ENCODE peak calls at places on chromosome 22, in five cellular contexts. One of them, this sample, is unnamed.

GRCh38 chr22:38754247-38755154 is 1.3 kb downstream of the SUN2 start:
- DNase-seq in stomach: peak
- DNase-seq in tibial nerve: peak
- DNase-seq in transverse colon: peak
- DNase-seq in ovary: peak
- DNase-seq in this sample: peak

GRCh38 chr22:31477329-31477728 is 12.3 kb downstream of the EIF4ENIF1 start:
- DNase-seq in stomach: no peak
- DNase-seq in tibial nerve: no peak
- DNase-seq in ovary: no peak
- DNase-seq in transverse colon: no peak
- DNase-seq in this sample: no peak

GRCh38 chr22:31089101-31090100 is 8.3 kb downstream of the SMTN start:
- DNase-seq in stomach: peak
- DNase-seq in tibial nerve: no peak
- DNase-seq in transverse colon: peak
- DNase-seq in ovary: peak
- DNase-seq in this sample: peak

GRCh38 chr22:31451709-31452571 is 37.7 kb downstream of the EIF4ENIF1 start:
- DNase-seq in tibial nerve: no peak
- DNase-seq in stomach: no peak
- DNase-seq in ovary: no peak
- DNase-seq in transverse colon: no peak
- DNase-seq in this sample: no peak

GRCh38 chr22:25176175-25176574 is 23.5 kb upstream of the CRYBB3 start:
- DNase-seq in tibial nerve: no peak
- DNase-seq in ovary: no peak
- DNase-seq in stomach: no peak
- DNase-seq in transverse colon: no peak
- DNase-seq in this sample: no peak

GRCh38 chr22:19429950-19430889 is 1.3 kb downstream of the HIRA start:
- DNase-seq in tibial nerve: no peak
- DNase-seq in stomach: peak
- DNase-seq in ovary: no peak
- DNase-seq in transverse colon: peak
- DNase-seq in this sample: no peak

GRCh38 chr22:26464312-26464711 is 19.3 kb downstream of the HPS4 start:
- DNase-seq in transverse colon: no peak
- DNase-seq in stomach: no peak
- DNase-seq in tibial nerve: peak
- DNase-seq in ovary: no peak
- DNase-seq in this sample: no peak

GRCh38 chr22:38831166-38831945 is 12.5 kb downstream of the NPTXR start:
- DNase-seq in tibial nerve: no peak
- DNase-seq in stomach: no peak
- DNase-seq in transverse colon: no peak
- DNase-seq in ovary: no peak
- DNase-seq in this sample: no peak

GRCh38 chr22:39296535-39296934 is 22.9 kb downstream of the RPL3 start:
- DNase-seq in stomach: no peak
- DNase-seq in ovary: no peak
- DNase-seq in transverse colon: no peak
- DNase-seq in tibial nerve: no peak
- DNase-seq in this sample: no peak

GRCh38 chr22:31049815-31050420 is 31.2 kb upstream of the SMTN start:
- DNase-seq in tibial nerve: no peak
- DNase-seq in stomach: no peak
- DNase-seq in ovary: no peak
- DNase-seq in transverse colon: no peak
- DNase-seq in this sample: no peak

GRCh38 chr22:37483050-37483449 is 3.1 kb downstream of the MFNG start:
- DNase-seq in transverse colon: no peak
- DNase-seq in tibial nerve: no peak
- DNase-seq in stomach: no peak
- DNase-seq in ovary: no peak
- DNase-seq in this sample: no peak

GRCh38 chr22:26360169-26360885 is 68.7 kb upstream of the ASPHD2 start:
- DNase-seq in transverse colon: peak
- DNase-seq in ovary: peak
- DNase-seq in tibial nerve: peak
- DNase-seq in stomach: peak
- DNase-seq in this sample: peak

GRCh38 chr22:40044870-40045834 is 50.4 kb downstream of the FAM83F start:
- DNase-seq in ovary: peak
- DNase-seq in transverse colon: peak
- DNase-seq in stomach: peak
- DNase-seq in tibial nerve: no peak
- DNase-seq in this sample: peak

GRCh38 chr22:41523464-41524221 is 20.6 kb downstream of the POLR3H start:
- DNase-seq in transverse colon: no peak
- DNase-seq in stomach: peak
- DNase-seq in ovary: peak
- DNase-seq in tibial nerve: no peak
- DNase-seq in this sample: no peak

GRCh38 chr22:42365337-42365865 is 66.8 kb downstream of the NFAM1 start:
- DNase-seq in ovary: no peak
- DNase-seq in stomach: no peak
- DNase-seq in transverse colon: no peak
- DNase-seq in tibial nerve: no peak
- DNase-seq in this sample: peak

GRCh38 chr22:41286639-41287091 is 678 bp upstream of the RANGAP1 start:
- DNase-seq in stomach: no peak
- DNase-seq in tibial nerve: no peak
- DNase-seq in ovary: no peak
- DNase-seq in transverse colon: no peak
- DNase-seq in this sample: no peak

DNA sequence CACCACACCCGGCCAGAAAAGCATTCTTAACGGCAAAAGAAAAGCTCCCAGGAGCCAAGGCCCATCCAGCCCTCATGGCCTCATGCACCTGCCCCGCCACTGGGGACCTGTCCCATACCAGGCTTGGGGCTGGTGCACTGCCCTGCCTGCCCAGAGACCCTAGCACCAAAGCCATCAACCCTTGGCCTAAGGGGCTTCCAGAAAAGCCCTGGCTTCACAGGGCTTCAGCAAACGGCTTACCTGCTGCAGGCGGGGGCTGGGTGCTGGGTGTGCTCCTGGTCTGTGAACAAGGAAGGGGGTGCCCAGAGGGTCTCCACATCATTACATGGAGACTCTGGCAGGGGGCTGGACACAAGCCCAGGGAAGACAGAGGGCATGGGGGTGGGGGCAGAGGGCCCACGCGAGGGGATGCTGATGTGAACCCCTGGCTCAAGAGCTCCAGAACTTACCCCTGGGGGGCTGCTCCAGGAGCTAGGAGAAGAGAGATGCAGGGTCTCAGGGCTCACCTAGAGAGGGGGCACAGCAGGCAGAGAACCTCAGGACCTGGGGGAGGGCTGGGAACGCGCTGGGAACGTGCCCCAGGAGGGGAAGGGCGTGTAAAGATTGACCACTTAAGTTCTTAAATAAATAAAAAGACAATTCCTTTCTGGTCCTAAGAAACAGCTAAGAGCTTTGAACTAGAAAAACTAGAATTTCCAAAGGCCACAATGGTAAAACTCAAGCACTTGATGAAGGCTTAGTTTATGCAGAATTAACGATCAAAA is 89.3 kb downstream of the CELSR1 start:
- DNase-seq in ovary: no peak
- DNase-seq in stomach: no peak
- DNase-seq in transverse colon: no peak
- DNase-seq in tibial nerve: no peak
- DNase-seq in this sample: no peak
- TF ChIP-seq EP300 in ovary: no peak
- TF ChIP-seq EP300 in stomach: no peak
- TF ChIP-seq EP300 in transverse colon: no peak
- TF ChIP-seq EP300 in tibial nerve: no peak
- TF ChIP-seq EP300 in this sample: no peak

GRCh38 chr22:28000361-28000760 is 81.3 kb upstream of the PITPNB start:
- DNase-seq in stomach: no peak
- DNase-seq in transverse colon: no peak
- DNase-seq in tibial nerve: no peak
- DNase-seq in ovary: no peak
- DNase-seq in this sample: no peak
- TF ChIP-seq POLR2A in stomach: no peak
- TF ChIP-seq POLR2A in transverse colon: no peak
- TF ChIP-seq POLR2A in tibial nerve: no peak
- TF ChIP-seq POLR2A in ovary: no peak
- TF ChIP-seq POLR2A in this sample: no peak

GRCh38 chr22:30016596-30016995 is 63.7 kb upstream of the HORMAD2 start:
- DNase-seq in ovary: no peak
- DNase-seq in tibial nerve: no peak
- DNase-seq in transverse colon: no peak
- DNase-seq in stomach: no peak
- DNase-seq in this sample: no peak
- H3K27ac ChIP-seq in ovary: no peak
- H3K27ac ChIP-seq in tibial nerve: no peak
- H3K27ac ChIP-seq in transverse colon: no peak
- H3K27ac ChIP-seq in stomach: no peak
- H3K27ac ChIP-seq in this sample: no peak

GRCh38 chr22:45548991-45549736 is 46.5 kb downstream of the FBLN1 start:
- DNase-seq in stomach: peak
- DNase-seq in transverse colon: peak
- DNase-seq in tibial nerve: no peak
- DNase-seq in ovary: peak
- DNase-seq in this sample: peak
- TF ChIP-seq EP300 in stomach: peak
- TF ChIP-seq EP300 in transverse colon: no peak
- TF ChIP-seq EP300 in tibial nerve: peak
- TF ChIP-seq EP300 in ovary: no peak
- TF ChIP-seq EP300 in this sample: no peak

DNA sequence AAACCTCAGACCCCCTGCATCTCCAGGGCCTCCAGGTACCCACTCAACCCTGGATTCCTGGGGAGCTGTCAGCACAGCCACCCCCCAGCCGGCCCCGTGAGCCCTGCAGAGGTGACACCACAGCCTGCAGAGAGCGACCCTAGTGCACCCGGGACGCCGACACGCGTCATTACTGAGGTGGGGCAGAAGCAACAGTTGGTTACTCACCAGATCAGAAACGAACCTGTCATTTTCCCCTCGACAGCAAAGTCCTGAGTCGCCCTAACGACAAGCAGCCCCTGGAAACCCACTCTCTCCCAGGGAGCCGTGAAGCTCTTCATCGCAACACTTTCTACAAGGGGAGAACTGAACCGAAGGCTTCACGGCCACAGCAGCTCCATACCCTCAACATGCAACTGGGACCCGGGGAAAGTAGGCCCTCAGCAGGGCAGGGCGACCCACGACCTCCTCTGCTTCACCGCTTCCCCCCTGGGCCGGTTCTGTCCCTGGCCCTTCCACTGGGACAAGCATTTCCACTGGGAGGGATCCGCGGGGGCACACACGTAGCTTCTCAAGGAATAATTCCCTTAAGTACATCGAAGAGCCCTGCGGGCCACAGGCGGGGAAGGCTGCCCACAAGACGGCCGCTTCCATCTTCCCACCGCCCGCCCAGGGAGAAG is 1.6 kb downstream of the BRD1 start:
- DNase-seq in ovary: no peak
- DNase-seq in tibial nerve: no peak
- DNase-seq in transverse colon: peak
- DNase-seq in stomach: peak
- DNase-seq in this sample: no peak
- TF ChIP-seq POLR2A in ovary: no peak
- TF ChIP-seq POLR2A in tibial nerve: no peak
- TF ChIP-seq POLR2A in transverse colon: peak
- TF ChIP-seq POLR2A in stomach: no peak
- TF ChIP-seq POLR2A in this sample: no peak

GRCh38 chr22:36244522-36245391 is 5.4 kb upstream of the APOL2 start:
- DNase-seq in ovary: no peak
- DNase-seq in stomach: no peak
- DNase-seq in tibial nerve: no peak
- DNase-seq in transverse colon: no peak
- DNase-seq in this sample: no peak

GRCh38 chr22:36246718-36247117 is 6.2 kb upstream of the APOL1 start:
- DNase-seq in transverse colon: no peak
- DNase-seq in tibial nerve: no peak
- DNase-seq in stomach: no peak
- DNase-seq in ovary: no peak
- DNase-seq in this sample: no peak

GRCh38 chr22:36239401-36240171 is at the start of gene APOL2:
- DNase-seq in stomach: peak
- DNase-seq in ovary: peak
- DNase-seq in transverse colon: peak
- DNase-seq in tibial nerve: peak
- DNase-seq in this sample: peak

GRCh38 chr22:36245805-36246356 is 6.6 kb upstream of the APOL2 start:
- DNase-seq in tibial nerve: no peak
- DNase-seq in transverse colon: no peak
- DNase-seq in ovary: no peak
- DNase-seq in stomach: no peak
- DNase-seq in this sample: no peak

GRCh38 chr22:36243996-36244395 is 4.7 kb upstream of the APOL2 start:
- DNase-seq in transverse colon: no peak
- DNase-seq in ovary: no peak
- DNase-seq in tibial nerve: no peak
- DNase-seq in stomach: no peak
- DNase-seq in this sample: no peak
- H3K27ac ChIP-seq in transverse colon: peak
- H3K27ac ChIP-seq in ovary: no peak
- H3K27ac ChIP-seq in tibial nerve: no peak
- H3K27ac ChIP-seq in stomach: peak
- H3K27ac ChIP-seq in this sample: peak

DNA sequence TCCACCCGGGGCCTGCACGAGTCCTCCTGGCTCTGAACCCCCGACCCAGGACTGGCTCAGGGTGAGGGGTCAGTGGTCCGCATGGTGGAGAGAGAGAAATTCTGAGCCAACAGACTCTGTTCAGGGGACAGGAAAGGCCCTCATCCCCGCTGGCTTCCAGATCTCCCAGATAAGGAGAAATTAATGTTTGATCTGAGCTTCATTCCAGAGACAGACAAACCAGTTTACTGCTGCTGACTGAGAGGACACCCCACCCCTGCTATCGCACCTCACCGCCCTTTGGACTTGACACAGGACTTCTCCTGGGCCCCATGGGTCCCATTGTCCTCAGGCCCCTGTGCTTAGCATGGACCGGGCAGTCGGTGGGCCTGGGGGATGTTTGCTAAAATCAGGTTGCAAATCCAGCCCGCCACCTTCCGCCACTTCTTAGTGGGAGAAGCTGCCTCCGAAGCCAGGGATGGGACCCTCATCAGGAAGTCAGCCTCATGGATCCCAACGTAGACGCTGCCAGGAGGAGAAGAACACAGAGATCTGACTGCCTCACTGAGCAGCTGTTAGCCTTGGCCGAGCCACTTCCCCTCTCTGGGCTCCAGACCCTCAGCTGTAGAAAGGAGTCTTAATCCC is 11.2 kb upstream of the UPK3A start:
- DNase-seq in transverse colon: peak
- DNase-seq in ovary: no peak
- DNase-seq in tibial nerve: no peak
- DNase-seq in stomach: no peak
- DNase-seq in this sample: no peak
- TF ChIP-seq EP300 in transverse colon: no peak
- TF ChIP-seq EP300 in ovary: no peak
- TF ChIP-seq EP300 in tibial nerve: no peak
- TF ChIP-seq EP300 in stomach: no peak
- TF ChIP-seq EP300 in this sample: no peak

This sample was measured in sigmoid colon.